ENCODE peak calls at places on chromosomes 16 and 17, in four cellular contexts. One of them, this sample, is unnamed.

GRCh38 chr17:13337864-13338371 is 263.8 kb downstream of the HS3ST3A1 start:
- DNase-seq in H1: no peak
- DNase-seq in HepG2: peak
- DNase-seq in K562: peak
- DNase-seq in this sample: peak

GRCh38 chr16:5604770-5605169 is 507.2 kb upstream of the EEF2KMT start:
- DNase-seq in H1: no peak
- DNase-seq in HepG2: peak
- DNase-seq in K562: no peak
- DNase-seq in this sample: no peak

GRCh38 chr17:77011173-77012011 is 129.4 kb upstream of the SEC14L1 start:
- DNase-seq in HepG2: peak
- DNase-seq in K562: no peak
- DNase-seq in H1: peak
- DNase-seq in this sample: peak

GRCh38 chr17:47678196-47678595 is 15.8 kb upstream of the TBKBP1 start:
- DNase-seq in HepG2: no peak
- DNase-seq in K562: no peak
- DNase-seq in H1: no peak
- DNase-seq in this sample: no peak

GRCh38 chr17:68455756-68456528 is 1.4 kb downstream of the WIPI1 start:
- DNase-seq in K562: no peak
- DNase-seq in HepG2: peak
- DNase-seq in H1: no peak
- DNase-seq in this sample: no peak

GRCh38 chr17:51365090-51365489 is 104.7 kb downstream of the UTP18 start:
- DNase-seq in H1: no peak
- DNase-seq in K562: no peak
- DNase-seq in HepG2: no peak
- DNase-seq in this sample: peak

GRCh38 chr17:64420143-64420670 is 28.7 kb upstream of the MILR1 start:
- DNase-seq in K562: peak
- DNase-seq in HepG2: peak
- DNase-seq in H1: no peak
- DNase-seq in this sample: peak

GRCh38 chr17:18984273-18985114 is 20.1 kb downstream of the FAM83G start:
- DNase-seq in K562: no peak
- DNase-seq in H1: no peak
- DNase-seq in HepG2: no peak
- DNase-seq in this sample: no peak

GRCh38 chr16:22054847-22055590 is 37.3 kb upstream of the VWA3A start:
- DNase-seq in HepG2: no peak
- DNase-seq in H1: no peak
- DNase-seq in K562: no peak
- DNase-seq in this sample: no peak

GRCh38 chr17:17710355-17710727 is 29.1 kb downstream of the RAI1 start:
- DNase-seq in H1: no peak
- DNase-seq in K562: no peak
- DNase-seq in HepG2: no peak
- DNase-seq in this sample: no peak

GRCh38 chr17:37043201-37043600 is 94.4 kb downstream of the AATF start:
- DNase-seq in HepG2: peak
- DNase-seq in H1: peak
- DNase-seq in K562: no peak
- DNase-seq in this sample: no peak

GRCh38 chr16:66903544-66904427 is 14.9 kb downstream of the CDH16 start:
- DNase-seq in H1: no peak
- DNase-seq in HepG2: no peak
- DNase-seq in K562: no peak
- DNase-seq in this sample: no peak

GRCh38 chr17:28613916-28614315 is at the start of gene RSKR:
- DNase-seq in HepG2: no peak
- DNase-seq in H1: no peak
- DNase-seq in K562: no peak
- DNase-seq in this sample: no peak

GRCh38 chr16:16005725-16006124 is 56.3 kb downstream of the ABCC1 start:
- DNase-seq in H1: no peak
- DNase-seq in HepG2: no peak
- DNase-seq in K562: no peak
- DNase-seq in this sample: no peak

GRCh38 chr17:77420804-77421634 is 280.2 kb downstream of the SEC14L1 start:
- DNase-seq in H1: peak
- DNase-seq in K562: peak
- DNase-seq in HepG2: no peak
- DNase-seq in this sample: peak

GRCh38 chr16:65343556-65343955 is 221.7 kb upstream of the CDH11 start:
- DNase-seq in K562: no peak
- DNase-seq in HepG2: no peak
- DNase-seq in H1: no peak
- DNase-seq in this sample: no peak

GRCh38 chr17:20314834-20315233 is 152.5 kb downstream of the LGALS9B start:
- DNase-seq in HepG2: no peak
- DNase-seq in H1: no peak
- DNase-seq in K562: no peak
- DNase-seq in this sample: no peak

GRCh38 chr17:40633871-40634270 is 13.7 kb downstream of the SMARCE1 start:
- DNase-seq in HepG2: no peak
- DNase-seq in H1: no peak
- DNase-seq in K562: no peak
- DNase-seq in this sample: no peak

GRCh38 chr16:75304521-75305363 is 53.3 kb upstream of the BCAR1 start:
- DNase-seq in K562: peak
- DNase-seq in HepG2: peak
- DNase-seq in H1: no peak
- DNase-seq in this sample: peak

GRCh38 chr17:41910701-41911391 is 7.9 kb downstream of the ACLY start:
- DNase-seq in H1: no peak
- DNase-seq in K562: no peak
- DNase-seq in HepG2: no peak
- DNase-seq in this sample: no peak

GRCh38 chr17:63041722-63042121 is 75.7 kb downstream of the TANC2 start:
- DNase-seq in H1: no peak
- DNase-seq in K562: no peak
- DNase-seq in HepG2: no peak
- DNase-seq in this sample: no peak

GRCh38 chr16:50021509-50021908 is 3.5 kb upstream of the CNEP1R1 start:
- DNase-seq in H1: no peak
- DNase-seq in K562: no peak
- DNase-seq in HepG2: peak
- DNase-seq in this sample: no peak

GRCh38 chr17:3802461-3803307 is 1.7 kb upstream of the ITGAE start:
- DNase-seq in HepG2: peak
- DNase-seq in K562: no peak
- DNase-seq in H1: no peak
- DNase-seq in this sample: no peak

GRCh38 chr16:85735225-85735722 is 15.6 kb downstream of the C16orf74 start:
- DNase-seq in K562: no peak
- DNase-seq in H1: no peak
- DNase-seq in HepG2: no peak
- DNase-seq in this sample: no peak

GRCh38 chr17:78538033-78538776 is 39.0 kb downstream of the DNAH17 start:
- DNase-seq in H1: no peak
- DNase-seq in HepG2: peak
- DNase-seq in K562: no peak
- DNase-seq in this sample: no peak

GRCh38 chr16:66286527-66286926 is 80.0 kb upstream of the CDH5 start:
- DNase-seq in HepG2: no peak
- DNase-seq in H1: no peak
- DNase-seq in K562: no peak
- DNase-seq in this sample: no peak

GRCh38 chr16:24309222-24309905 is 53.2 kb downstream of the CACNG3 start:
- DNase-seq in HepG2: peak
- DNase-seq in H1: no peak
- DNase-seq in K562: no peak
- DNase-seq in this sample: peak

GRCh38 chr16:35173295-35173694 is 1713.9 kb downstream of the TP53TG3F start:
- DNase-seq in K562: no peak
- DNase-seq in H1: no peak
- DNase-seq in HepG2: no peak
- DNase-seq in this sample: no peak

GRCh38 chr17:42744283-42744805 is 496 bp downstream of the EZH1 start:
- DNase-seq in K562: no peak
- DNase-seq in H1: no peak
- DNase-seq in HepG2: peak
- DNase-seq in this sample: no peak

GRCh38 chr16:30588651-30589050 is 3.2 kb upstream of the ZNF785 start:
- DNase-seq in K562: no peak
- DNase-seq in H1: no peak
- DNase-seq in HepG2: no peak
- DNase-seq in this sample: no peak

GRCh38 chr17:5191541-5192417 is at the start of gene ZNF594:
- DNase-seq in HepG2: peak
- DNase-seq in K562: peak
- DNase-seq in H1: peak
- DNase-seq in this sample: peak

DNA sequence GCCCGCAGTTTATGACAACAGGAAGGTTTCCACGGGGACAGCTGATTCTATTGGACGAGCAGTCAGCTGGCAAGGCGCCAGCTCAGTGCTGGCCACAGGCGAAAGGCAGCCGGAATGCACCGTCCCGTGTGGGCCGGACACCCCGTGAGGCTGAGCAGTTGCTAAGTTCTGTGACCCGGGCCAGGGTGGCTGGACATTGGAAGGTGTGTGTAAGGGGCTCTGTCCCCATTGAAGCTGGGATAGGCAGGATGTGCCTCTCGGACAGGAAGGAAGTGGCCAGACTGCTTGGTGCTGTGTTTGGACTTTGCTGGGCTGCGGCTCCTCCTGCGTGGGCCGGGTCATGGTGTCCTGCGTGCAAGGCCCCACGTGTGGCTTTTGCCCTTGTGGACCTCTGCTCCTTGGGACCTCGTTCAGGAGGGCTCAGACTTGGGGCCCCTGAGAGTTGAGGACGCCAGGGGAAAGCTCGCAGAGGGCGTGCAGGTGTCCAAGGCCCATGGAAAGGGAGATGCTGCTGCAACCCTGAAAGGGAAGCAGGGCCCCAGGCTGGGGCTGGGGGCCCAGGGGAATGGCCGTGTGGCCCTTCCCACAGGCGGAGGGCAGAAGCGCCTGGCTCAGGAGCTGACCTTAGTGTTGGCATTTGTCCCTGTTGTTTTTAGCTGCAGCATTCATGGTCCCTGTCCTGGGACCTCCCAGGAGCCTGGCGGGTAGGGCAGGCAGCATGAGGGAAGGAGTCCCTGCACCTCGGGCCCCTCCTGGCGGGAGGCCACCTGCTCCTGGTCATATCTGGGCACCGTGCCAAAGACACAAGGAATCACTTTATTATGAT is 10.0 kb downstream of the BAIAP2 start:
- DNase-seq in K562: no peak
- DNase-seq in H1: no peak
- DNase-seq in HepG2: peak
- DNase-seq in this sample: peak
- TF ChIP-seq JUN in K562: no peak
- TF ChIP-seq JUN in H1: no peak
- TF ChIP-seq JUN in HepG2: no peak
- TF ChIP-seq JUN in this sample: no peak

GRCh38 chr17:72510454-72511016 is 389.7 kb downstream of the SOX9 start:
- DNase-seq in K562: no peak
- DNase-seq in HepG2: no peak
- DNase-seq in H1: no peak
- DNase-seq in this sample: no peak
- TF ChIP-seq POLR2AphosphoS5 in K562: no peak
- TF ChIP-seq POLR2AphosphoS5 in HepG2: no peak
- TF ChIP-seq POLR2AphosphoS5 in H1: no peak
- TF ChIP-seq POLR2AphosphoS5 in this sample: no peak

GRCh38 chr17:75270218-75270965 is 639 bp downstream of the MIF4GD start:
- DNase-seq in H1: peak
- DNase-seq in K562: peak
- DNase-seq in HepG2: peak
- DNase-seq in this sample: peak
- TF ChIP-seq CTCF in H1: no peak
- TF ChIP-seq CTCF in K562: peak
- TF ChIP-seq CTCF in HepG2: peak
- TF ChIP-seq CTCF in this sample: peak

GRCh38 chr17:73695035-73695738 is 50.9 kb upstream of the SDK2 start:
- DNase-seq in H1: peak
- DNase-seq in HepG2: no peak
- DNase-seq in K562: no peak
- DNase-seq in this sample: no peak
- TF ChIP-seq JUN in H1: no peak
- TF ChIP-seq JUN in HepG2: no peak
- TF ChIP-seq JUN in K562: no peak
- TF ChIP-seq JUN in this sample: no peak

This sample was measured in endothelial cell of umbilical vein.